ENCODE peak calls at places on chromosomes 16 and 17, in nine cellular contexts. B, A, F, C, X, G, I, V and Q are unnamed samples.

GRCh38 chr16:30628628-30629342 is 18.6 kb upstream of the ZNF689 start:
- DNase-seq in B (peak; percentile 95), A (peak; percentile 97), F (peak; percentile 87), C (peak; percentile 77), X (peak; percentile 92), G (peak; percentile 70), I (peak; percentile 91), V (peak; percentile 84), Q (peak; percentile 72)

GRCh38 chr17:7593296-7593695 is 3.4 kb upstream of the SOX15 start:
- DNase-seq in B (no peak), A (no peak), F (no peak), C (no peak), X (no peak), G (no peak), I (no peak), V (no peak), Q (no peak)

GRCh38 chr16:55273959-55274358 is 50.0 kb upstream of the IRX6 start:
- DNase-seq in B (peak; percentile 42), A (no peak), F (no peak), C (no peak), X (no peak), G (no peak), I (no peak), V (no peak), Q (no peak)

GRCh38 chr16:11325404-11326083 is 19.7 kb upstream of the RMI2 start:
- DNase-seq in B (no peak), A (no peak), F (no peak), C (no peak), X (no peak), G (no peak), I (no peak), V (no peak), Q (no peak)

GRCh38 chr16:71406316-71406715 is 35.5 kb downstream of the TLE7 start:
- DNase-seq in B (no peak), A (no peak), F (no peak), C (no peak), X (no peak), G (no peak), I (peak; percentile 32), V (no peak), Q (no peak)

GRCh38 chr16:2597560-2597902 is 59.7 kb downstream of the PDPK1 start:
- DNase-seq in B (no peak), A (no peak), F (peak; percentile 41), C (no peak), X (peak; percentile 53), G (no peak), I (peak; percentile 58), V (no peak), Q (no peak)

GRCh38 chr16:26317885-26318284 is 626.1 kb downstream of the HS3ST4 start:
- DNase-seq in B (no peak), A (no peak), F (no peak), C (no peak), X (no peak), G (no peak), I (no peak), V (no peak), Q (no peak)

GRCh38 chr17:1471931-1472727 is 16.1 kb upstream of the CRK start:
- DNase-seq in B (no peak), A (no peak), F (no peak), C (no peak), X (no peak), G (no peak), I (no peak), V (no peak), Q (no peak)

GRCh38 chr16:65062736-65063583 is 58.9 kb downstream of the CDH11 start:
- DNase-seq in B (no peak), A (no peak), F (no peak), C (no peak), X (no peak), G (no peak), I (no peak), V (no peak), Q (no peak)

GRCh38 chr16:69618307-69618706 is 52.5 kb downstream of the NFAT5 start:
- DNase-seq in B (no peak), A (peak; percentile 18), F (no peak), C (peak; percentile 32), X (no peak), G (no peak), I (no peak), V (no peak), Q (peak; percentile 45)

GRCh38 chr16:86490859-86491642 is 19.3 kb upstream of the FOXF1 start:
- DNase-seq in B (no peak), A (no peak), F (no peak), C (no peak), X (no peak), G (no peak), I (no peak), V (peak; percentile 15), Q (peak; percentile 60)

GRCh38 chr16:86492267-86492960 is 17.9 kb upstream of the FOXF1 start:
- DNase-seq in B (no peak), A (no peak), F (no peak), C (no peak), X (no peak), G (no peak), I (no peak), V (no peak), Q (no peak)

GRCh38 chr16:86492961-86493639 is 17.2 kb upstream of the FOXF1 start:
- DNase-seq in B (no peak), A (no peak), F (no peak), C (no peak), X (no peak), G (no peak), I (no peak), V (no peak), Q (no peak)

GRCh38 chr16:86494039-86494564 is 16.2 kb upstream of the FOXF1 start:
- DNase-seq in B (no peak), A (no peak), F (no peak), C (no peak), X (no peak), G (no peak), I (no peak), V (no peak), Q (no peak)

DNA sequence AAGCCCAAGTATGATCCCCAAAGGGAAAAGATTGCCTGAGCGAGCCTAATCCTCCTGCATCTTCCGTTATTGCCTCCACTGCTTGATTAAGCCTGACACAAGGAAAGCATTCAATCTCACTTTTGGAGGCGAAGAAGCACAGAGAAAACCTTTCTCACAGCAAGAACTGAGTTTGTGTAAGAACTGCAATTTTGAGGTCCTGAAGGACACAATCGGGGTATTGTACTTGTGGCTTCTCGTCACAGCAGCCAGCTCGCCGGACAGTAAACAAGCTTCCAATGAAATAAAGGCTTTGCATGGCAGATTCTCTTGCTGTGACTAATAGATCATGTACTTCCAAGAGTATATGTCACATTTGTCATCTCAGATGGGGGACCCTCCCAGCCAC is 18.7 kb upstream of the FOXF1 start:
- DNase-seq in B (no peak), A (no peak), F (no peak), C (no peak), X (no peak), G (no peak), I (no peak), V (no peak), Q (no peak)
- H3K4me3 ChIP-seq in B (no peak overlapping the region), A (no peak overlapping the region), F (no peak overlapping the region), C (no peak overlapping the region), X (no peak overlapping the region), G (no peak overlapping the region), I (no peak overlapping the region), V (no peak overlapping the region), Q (no peak overlapping the region)

GRCh38 chr17:30831663-30832437 is at the start of gene ATAD5:
- DNase-seq in B (peak; percentile 95), A (peak; percentile 91), F (peak; percentile 96), C (peak; percentile 94), X (peak; percentile 95), G (peak; percentile 79), I (peak; percentile 96), V (peak; percentile 83), Q (peak; percentile 96)

GRCh38 chr17:30831257-30831656 is 509 bp upstream of the ATAD5 start:
- DNase-seq in B (no peak), A (no peak), F (no peak), C (no peak), X (no peak), G (no peak), I (no peak), V (no peak), Q (peak; percentile 46)

GRCh38 chr17:30832438-30832790 is 648 bp downstream of the ATAD5 start:
- DNase-seq in B (no peak), A (no peak), F (no peak), C (no peak), X (no peak), G (no peak), I (no peak), V (no peak), Q (peak; percentile 19)

GRCh38 chr17:30827082-30827481 is 2.6 kb upstream of the CRLF3 start:
- DNase-seq in B (no peak), A (no peak), F (no peak), C (no peak), X (no peak), G (no peak), I (no peak), V (no peak), Q (no peak)

GRCh38 chr17:30829022-30829421 is 2.7 kb upstream of the ATAD5 start:
- DNase-seq in B (no peak), A (no peak), F (no peak), C (no peak), X (no peak), G (no peak), I (peak; percentile 9), V (no peak), Q (no peak)
- H3K4me1 ChIP-seq in B (peaks cover 27% of the 10 kb centered on the region), A (peaks cover 7% of the 10 kb centered on the region), F (peaks cover 20% of the 10 kb centered on the region), C (peaks cover 11% of the 10 kb centered on the region), X (peaks cover 13% of the 10 kb centered on the region), G (peaks cover 16% of the 10 kb centered on the region), I (peaks cover 18% of the 10 kb centered on the region), V (peaks cover 15% of the 10 kb centered on the region), Q (peaks cover 3% of the 10 kb centered on the region)

GRCh38 chr17:72590382-72590781 is 469.6 kb downstream of the SOX9 start:
- DNase-seq in B (no peak), A (no peak), F (no peak), C (peak; percentile 74), X (no peak), G (no peak), I (no peak), V (peak; percentile 93), Q (peak; percentile 92)
- H3K4me3 ChIP-seq in B (peak overlapping the region; percentile 59), A (peak overlapping the region; percentile 71), F (peak overlapping the region; percentile 67), C (no peak overlapping the region), X (no peak overlapping the region), G (peak overlapping the region; percentile 81), I (peak overlapping the region; percentile 59), V (peak overlapping the region; percentile 95), Q (peak overlapping the region; percentile 81)

GRCh38 chr16:62939687-62940086 is 903.4 kb upstream of the CDH8 start:
- DNase-seq in B (no peak), A (no peak), F (no peak), C (no peak), X (no peak), G (no peak), I (no peak), V (no peak), Q (no peak)

DNA sequence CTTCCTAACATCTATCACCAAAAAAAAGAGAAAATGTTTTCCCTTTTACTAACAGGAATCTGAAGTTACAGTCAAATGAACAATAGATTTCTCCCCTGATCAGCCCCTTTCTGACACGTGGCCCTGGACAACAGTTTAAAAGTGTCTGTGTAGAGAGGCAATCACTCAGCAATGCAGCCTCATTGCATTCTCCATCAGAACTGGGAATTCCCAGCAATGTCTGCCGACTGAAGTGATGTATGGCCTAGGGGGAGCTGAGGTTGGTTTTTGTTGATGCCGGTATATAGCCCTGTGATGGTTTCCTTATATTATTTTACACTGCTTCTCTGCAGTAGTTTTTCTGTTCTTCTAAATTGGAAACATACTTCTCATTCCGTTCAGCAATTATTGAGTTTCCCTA is 904.3 kb upstream of the CDH8 start:
- DNase-seq in B (no peak), A (no peak), F (no peak), C (no peak), X (no peak), G (no peak), I (no peak), V (no peak), Q (no peak)
- H3K4me1 ChIP-seq in B (no peaks in the 10 kb centered on the region), A (no peaks in the 10 kb centered on the region), F (no peaks in the 10 kb centered on the region), C (peaks cover 4% of the 10 kb centered on the region), X (no peaks in the 10 kb centered on the region), G (no peaks in the 10 kb centered on the region), I (no peaks in the 10 kb centered on the region), V (no peaks in the 10 kb centered on the region), Q (no peaks in the 10 kb centered on the region)